ENCODE peak calls at places on chromosomes 16 and 17, in eight cellular contexts. H is upper lobe of right lung, B is left ventricle myocardium inferior, O is BJ, R is omental fat pad, F is PC-9, L is Calu3, N is thoracic aorta. K is an unnamed sample.

GRCh38 chr17:77011173-77012011 is 129.4 kb upstream of the SEC14L1 start:
- DNase-seq in F (peak), R (no peak), H (no peak), N (no peak), B (no peak), O (no peak), L (peak), K (no peak)

GRCh38 chr16:51152691-51153261 is 1.7 kb upstream of the SALL1 start:
- DNase-seq in N (no peak), F (no peak), R (no peak), B (no peak), L (no peak), H (no peak), O (no peak), K (no peak)

GRCh38 chr16:710500-711075 is 4.3 kb upstream of the METRN start:
- DNase-seq in L (no peak), F (no peak), N (no peak), O (no peak), R (no peak), B (no peak), H (no peak), K (no peak)

GRCh38 chr17:44053130-44053872 is 13.2 kb downstream of the LSM12 start:
- DNase-seq in O (no peak), H (no peak), R (no peak), N (no peak), F (no peak), B (no peak), L (no peak), K (no peak)

GRCh38 chr16:74991593-74992403 is 6.9 kb upstream of the WDR59 start:
- DNase-seq in R (no peak), F (no peak), B (no peak), L (no peak), H (no peak), O (no peak), N (no peak), K (no peak)

GRCh38 chr17:66272699-66273390 is 29.6 kb upstream of the PRKCA start:
- DNase-seq in R (no peak), B (no peak), N (peak), L (no peak), F (peak), H (no peak), O (peak), K (no peak)

GRCh38 chr17:66667491-66668030 is 167.4 kb upstream of the CACNG5 start:
- DNase-seq in R (no peak), H (no peak), N (no peak), O (no peak), B (no peak), F (no peak), L (no peak), K (peak)

GRCh38 chr17:75404223-75404738 is 1.2 kb downstream of the GRB2 start:
- DNase-seq in B (peak), F (peak), O (no peak), R (no peak), N (no peak), H (peak), L (peak), K (peak)

GRCh38 chr17:40266882-40267281 is 20.8 kb upstream of the CDC6 start:
- DNase-seq in B (no peak), R (no peak), N (no peak), H (no peak), O (no peak), F (no peak), L (no peak), K (no peak)

GRCh38 chr17:77892469-77893143 is 65.9 kb upstream of the TNRC6C start:
- DNase-seq in F (no peak), O (no peak), H (peak), B (no peak), N (no peak), L (peak), R (no peak), K (no peak)

DNA sequence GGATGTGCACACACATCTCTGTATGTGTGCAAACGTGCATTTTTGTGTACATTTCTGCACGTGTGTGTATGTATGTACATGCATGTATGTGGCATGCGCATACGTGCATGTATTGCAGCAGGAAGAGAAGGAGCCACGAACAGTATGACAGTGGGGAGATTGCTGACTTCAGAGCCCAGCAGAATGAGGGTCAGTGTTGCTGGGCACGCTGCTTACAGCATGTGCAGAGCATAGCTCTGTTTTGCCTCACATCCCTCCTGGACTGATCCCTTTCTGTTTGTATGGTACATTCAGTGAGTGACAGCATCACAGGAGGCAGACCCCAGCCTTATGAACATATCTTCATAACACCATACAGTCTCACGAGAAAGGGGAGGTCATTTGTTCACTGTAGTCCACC is 934.0 kb upstream of the EEF2KMT start:
- DNase-seq in R (no peak), O (no peak), B (no peak), H (no peak), N (no peak), L (no peak), F (no peak), K (no peak)
- TF ChIP-seq CTCF in R (no peak), O (no peak), B (no peak), H (no peak), N (no peak), L (no peak), F (no peak), K (no peak)

DNA sequence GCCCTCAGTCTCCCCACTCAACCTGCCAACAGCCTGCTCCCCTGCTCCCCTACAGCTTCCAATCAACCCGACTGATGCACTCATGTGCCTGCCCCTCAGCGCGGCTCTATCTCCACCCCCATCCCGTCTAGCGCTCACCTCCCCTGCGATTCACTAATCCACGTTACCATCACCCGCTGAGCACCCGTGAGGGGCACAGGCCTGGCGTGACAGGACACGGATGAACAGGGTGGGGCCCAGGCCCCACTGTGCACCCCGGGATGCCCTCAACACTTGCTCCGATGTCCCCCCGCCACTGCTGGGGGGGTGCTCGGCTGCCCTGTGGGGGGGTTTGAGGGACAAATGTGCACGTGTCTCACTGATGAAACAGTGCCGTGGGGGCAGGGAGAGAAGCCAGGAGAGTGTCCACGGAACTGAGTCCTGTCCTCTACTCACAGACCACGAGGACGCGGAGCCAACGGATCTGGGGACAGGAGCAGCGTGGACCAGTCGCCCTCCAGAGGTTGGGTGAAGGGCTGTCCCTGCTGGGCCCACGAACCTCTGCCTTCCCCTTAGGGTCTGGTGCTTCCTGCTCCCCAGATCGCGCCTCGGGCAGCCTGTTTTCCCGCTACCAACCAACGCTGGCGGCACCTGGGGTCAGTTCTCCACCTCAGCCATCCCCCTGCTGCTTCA is 66.7 kb downstream of the RPH3AL start:
- DNase-seq in N (no peak), R (no peak), H (peak), O (no peak), L (no peak), B (no peak), F (no peak), K (no peak)
- TF ChIP-seq CTCF in N (no peak), R (no peak), H (no peak), O (no peak), L (no peak), B (no peak), F (no peak), K (no peak)

GRCh38 chr17:13003454-13003851 is 14.4 kb downstream of the ELAC2 start:
- DNase-seq in H (no peak), R (no peak), B (no peak), L (no peak), O (no peak), F (no peak), N (no peak), K (no peak)
- TF ChIP-seq CTCF in H (peak), R (no peak), B (peak), L (no peak), O (no peak), F (peak), N (no peak), K (no peak)

GRCh38 chr17:42118545-42118944 is 2.6 kb downstream of the KAT2A start:
- DNase-seq in R (no peak), N (no peak), F (peak), O (no peak), B (no peak), L (peak), H (no peak), K (peak)
- TF ChIP-seq CTCF in R (no peak), N (no peak), F (peak), O (peak), B (peak), L (peak), H (peak), K (peak)

GRCh38 chr17:32141690-32142037 is 638 bp upstream of the RHOT1 start:
- DNase-seq in F (no peak), O (no peak), L (no peak), N (no peak), H (no peak), B (no peak), R (no peak), K (no peak)
- TF ChIP-seq CTCF in F (no peak), O (no peak), L (no peak), N (no peak), H (no peak), B (no peak), R (no peak), K (no peak)

DNA sequence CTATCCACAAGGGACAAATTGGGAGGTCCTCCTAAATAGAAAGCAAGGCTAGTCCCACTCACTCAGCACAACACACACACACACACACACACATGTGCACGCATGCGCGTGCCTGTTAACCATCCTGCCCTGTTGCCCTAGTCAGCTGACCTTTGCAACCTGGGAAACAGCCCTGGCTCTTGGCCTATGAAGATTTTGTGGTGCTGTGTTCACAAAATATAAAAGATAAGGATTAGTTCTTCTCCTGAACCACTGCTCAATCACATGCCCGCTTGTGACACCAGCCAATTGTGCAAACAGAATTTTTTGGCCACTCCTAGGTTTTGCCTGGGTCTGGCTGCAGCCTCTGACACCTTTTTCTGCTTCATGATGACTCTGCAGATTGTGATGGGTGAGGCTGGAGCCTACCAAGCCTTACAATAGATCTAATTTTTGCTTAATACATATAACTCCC is 3.3 kb upstream of the CES1 start:
- DNase-seq in H (no peak), L (no peak), O (no peak), N (no peak), F (peak), R (no peak), B (no peak), K (no peak)
- TF ChIP-seq CTCF in H (no peak), L (no peak), O (no peak), N (no peak), F (no peak), R (no peak), B (no peak), K (no peak)

DNA sequence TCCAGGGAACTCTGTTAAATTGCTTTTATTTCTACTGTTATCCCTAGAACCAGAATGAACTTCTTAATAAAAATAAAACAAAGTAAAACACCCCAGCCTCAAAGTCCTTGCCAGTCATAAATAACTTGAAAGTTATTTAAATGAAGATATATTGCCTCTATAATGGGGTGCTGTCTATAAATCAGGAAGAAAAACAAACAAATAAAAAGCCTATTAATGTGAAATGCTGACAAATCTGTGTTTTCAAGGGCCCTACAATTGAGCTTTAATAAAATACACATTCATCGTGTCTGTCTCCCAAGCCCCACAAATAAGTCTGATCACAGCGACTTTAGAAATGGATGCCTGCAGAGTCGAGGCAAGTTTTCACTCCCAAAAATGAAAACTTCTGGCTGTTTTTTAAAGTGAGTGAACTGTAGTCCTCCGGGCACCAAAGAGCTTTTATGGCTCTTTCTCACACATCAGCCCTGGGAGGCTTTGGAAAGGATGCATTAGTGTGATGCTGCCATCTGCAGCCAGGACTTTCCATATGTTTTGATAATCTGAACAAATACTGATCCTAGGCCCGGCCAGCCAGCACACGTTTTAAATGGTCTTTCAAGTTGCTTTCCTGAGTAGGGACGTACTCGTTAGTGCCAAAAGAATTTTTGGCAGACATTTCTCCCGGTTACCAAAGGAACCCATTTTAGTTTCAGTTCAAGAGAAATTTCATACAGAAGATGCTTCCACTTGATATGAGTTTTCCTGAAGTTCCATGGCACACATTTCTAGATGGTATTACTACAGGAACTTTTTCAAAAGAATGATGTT is 16.3 kb downstream of the NACA2 start:
- DNase-seq in F (peak), L (peak), O (no peak), N (no peak), R (no peak), H (no peak), B (no peak), K (no peak)
- TF ChIP-seq CTCF in F (peak), L (no peak), O (peak), N (no peak), R (no peak), H (no peak), B (peak), K (no peak)

K was measured in GM10248.